ENCODE peak calls at places on chromosomes 2 and 18, in seven cellular contexts. I, X, C, W, E, A and Z are unnamed samples.
A peak's percentile ranks its signal among the peaks of the same experiment; 100 is the strongest.

GRCh38 chr2:216713691-216714411 is 18.5 kb upstream of the IGFBP5 start:
- DNase-seq in W (peak; percentile 79), X (peak; percentile 8), I (peak; percentile 28), A (peak; percentile 92), E (no peak), C (no peak), Z (no peak)

GRCh38 chr2:197241590-197241989 is 69.0 kb downstream of the ANKRD44 start:
- DNase-seq in E (no peak), W (no peak), C (no peak), X (no peak), I (no peak), A (no peak), Z (no peak)

GRCh38 chr2:112343827-112344585 is 68.6 kb downstream of the ZC3H6 start:
- DNase-seq in X (no peak), I (no peak), E (peak; percentile 41), C (no peak), W (no peak), A (no peak), Z (no peak)

GRCh38 chr2:232611559-232612218 is 21.7 kb upstream of the EFHD1 start:
- DNase-seq in X (peak; percentile 28), C (no peak), I (peak; percentile 55), W (peak; percentile 30), E (peak; percentile 66), A (peak; percentile 81), Z (peak; percentile 56)

GRCh38 chr18:7062844-7063243 is 54.8 kb downstream of the LAMA1 start:
- DNase-seq in C (no peak), I (no peak), A (no peak), E (no peak), W (no peak), X (no peak), Z (no peak)

GRCh38 chr2:14633451-14634211 is 1.1 kb downstream of the LRATD1 start:
- DNase-seq in C (no peak), A (peak; percentile 4), W (no peak), X (no peak), I (no peak), E (peak; percentile 40), Z (peak; percentile 43)

GRCh38 chr2:112995346-112995920 is 9.8 kb upstream of the IL36A start:
- DNase-seq in I (no peak), W (no peak), X (no peak), C (no peak), A (no peak), E (no peak), Z (no peak)

GRCh38 chr2:238857929-238858328 is 10.0 kb downstream of the TWIST2 start:
- DNase-seq in E (no peak), X (no peak), C (no peak), A (no peak), W (no peak), I (no peak), Z (no peak)

GRCh38 chr2:13005761-13006336 is 289.1 kb downstream of the TRIB2 start:
- DNase-seq in C (no peak), E (no peak), X (no peak), A (no peak), I (no peak), W (no peak), Z (no peak)

GRCh38 chr2:58521803-58522602 is 280.9 kb upstream of the FANCL start:
- DNase-seq in X (no peak), C (no peak), W (no peak), E (no peak), A (no peak), I (no peak), Z (no peak)

GRCh38 chr18:62187543-62188378 is 706 bp downstream of the RELCH start:
- DNase-seq in C (peak; percentile 10), A (peak; percentile 40), E (no peak), I (peak; percentile 36), W (no peak), X (peak; percentile 39), Z (peak; percentile 29)

GRCh38 chr2:137178955-137179377 is 413.6 kb downstream of the THSD7B start:
- DNase-seq in X (no peak), W (no peak), E (peak; percentile 3), I (peak; percentile 25), A (no peak), C (no peak), Z (no peak)

GRCh38 chr2:1625281-1626001 is 118.9 kb downstream of the PXDN start:
- DNase-seq in A (no peak), C (no peak), W (peak; percentile 37), I (peak; percentile 85), X (no peak), E (no peak), Z (no peak)

GRCh38 chr2:191109888-191110287 is 40.9 kb downstream of the STAT4 start:
- DNase-seq in C (no peak), A (no peak), I (no peak), X (no peak), W (no peak), E (no peak), Z (no peak)

GRCh38 chr2:200786423-200786822 is 25.3 kb upstream of the BZW1 start:
- DNase-seq in C (no peak), X (no peak), W (no peak), E (no peak), A (no peak), I (no peak), Z (no peak)

GRCh38 chr18:44946529-44947113 is 265.9 kb downstream of the SETBP1 start:
- DNase-seq in X (no peak), W (no peak), I (no peak), A (no peak), C (no peak), E (no peak), Z (no peak)

GRCh38 chr18:77082316-77082715 is 50.3 kb downstream of the MBP start:
- DNase-seq in X (no peak), I (no peak), E (no peak), C (no peak), A (no peak), W (no peak), Z (no peak)